ENCODE peak calls at places on chromosomes 7 and 10, in six cellular contexts. X is transverse colon, H is neural crest cell, Y is endothelial cell of umbilical vein, O is CD14-positive monocyte, N is brain microvascular endothelial cell. S is an unnamed sample.

GRCh38 chr7:44064791-44065430 is 456 bp downstream of the PGAM2 start:
- DNase-seq in O (peak; percentile 33), X (peak; percentile 13), N (no peak), Y (no peak), H (no peak), S (no peak)

GRCh38 chr10:77798940-77799339 is 127.6 kb downstream of the DLG5 start:
- DNase-seq in H (no peak), O (no peak), N (peak; percentile 13), X (no peak), Y (no peak), S (no peak)

GRCh38 chr10:117925369-117925768 is 121.4 kb downstream of the RAB11FIP2 start:
- DNase-seq in O (no peak), N (no peak), X (no peak), Y (no peak), H (no peak), S (no peak)

GRCh38 chr7:141013345-141013715 is 1.4 kb downstream of the MRPS33 start:
- DNase-seq in H (no peak), Y (no peak), O (no peak), N (no peak), X (no peak), S (no peak)

GRCh38 chr10:117945651-117946050 is 101.1 kb downstream of the RAB11FIP2 start:
- DNase-seq in H (no peak), X (peak; percentile 10), Y (no peak), O (no peak), N (no peak), S (no peak)

GRCh38 chr7:129650056-129650758 is 38.7 kb downstream of the NRF1 start:
- DNase-seq in H (no peak), X (no peak), N (no peak), O (no peak), Y (no peak), S (no peak)

GRCh38 chr7:140902305-140902953 is 22.3 kb downstream of the BRAF start:
- DNase-seq in H (no peak), O (no peak), Y (no peak), X (no peak), N (no peak), S (no peak)

GRCh38 chr10:130497056-130498010 is 361.1 kb downstream of the GLRX3 start:
- DNase-seq in X (no peak), O (no peak), H (no peak), Y (no peak), N (no peak), S (no peak)

GRCh38 chr10:28219241-28219640 is 83.6 kb downstream of the MPP7 start:
- DNase-seq in H (no peak), X (no peak), Y (no peak), O (no peak), N (peak; percentile 64), S (no peak)

GRCh38 chr10:99659868-99660366 is 608 bp downstream of the ENTPD7 start:
- DNase-seq in N (no peak), Y (peak; percentile 17), H (no peak), O (no peak), X (peak; percentile 11), S (no peak)

GRCh38 chr10:120750167-120750566 is 101.0 kb upstream of the WDR11 start:
- DNase-seq in Y (no peak), N (no peak), O (peak; percentile 54), H (no peak), X (no peak), S (no peak)

GRCh38 chr7:47771990-47772360 is 176.3 kb downstream of the PKD1L1 start:
- DNase-seq in X (no peak), Y (no peak), O (no peak), N (no peak), H (no peak), S (no peak)

GRCh38 chr10:123241391-123242141 is 87.4 kb downstream of the BUB3 start:
- DNase-seq in H (no peak), O (no peak), X (no peak), Y (peak; percentile 4), N (no peak), S (no peak)

GRCh38 chr10:102791754-102792153 is 45.5 kb downstream of the CYP17A1 start:
- DNase-seq in Y (no peak), X (no peak), O (no peak), H (no peak), N (no peak), S (no peak)

GRCh38 chr10:61795551-61795950 is 105.9 kb upstream of the ARID5B start:
- DNase-seq in Y (no peak), O (no peak), X (no peak), H (no peak), N (no peak), S (no peak)

GRCh38 chr7:138158739-138159528 is 82.7 kb downstream of the AKR1D1 start:
- DNase-seq in O (no peak), N (no peak), H (no peak), X (no peak), Y (no peak), S (no peak)

GRCh38 chr7:138163800-138164199 is 87.5 kb downstream of the AKR1D1 start:
- DNase-seq in H (no peak), N (no peak), Y (no peak), O (no peak), X (no peak), S (no peak)

GRCh38 chr7:138164804-138165203 is 88.5 kb downstream of the AKR1D1 start:
- DNase-seq in N (no peak), H (no peak), X (no peak), Y (no peak), O (no peak), S (no peak)

GRCh38 chr7:138157702-138158101 is 81.4 kb downstream of the AKR1D1 start:
- DNase-seq in O (no peak), H (no peak), X (no peak), Y (no peak), N (no peak), S (no peak)

GRCh38 chr7:138161600-138162081 is 85.4 kb downstream of the AKR1D1 start:
- DNase-seq in H (peak; percentile 77), N (peak; percentile 95), X (peak; percentile 82), Y (peak; percentile 76), O (peak; percentile 78), S (peak; percentile 78)
- TF ChIP-seq CTCF in H (peak; percentile 80), N (peak; percentile 90), X (peak; percentile 53), Y (peak; percentile 77), O (peak; percentile 72), S (peak; percentile 83)

GRCh38 chr7:70434821-70435220 is 697.1 kb upstream of the GALNT17 start:
- DNase-seq in Y (no peak), O (no peak), X (no peak), H (no peak), N (no peak), S (no peak)

GRCh38 chr7:70436815-70437350 is 695.1 kb upstream of the GALNT17 start:
- DNase-seq in X (no peak), N (no peak), O (no peak), Y (no peak), H (no peak), S (no peak)

GRCh38 chr7:70435634-70436033 is 696.3 kb upstream of the GALNT17 start:
- DNase-seq in N (no peak), O (no peak), H (no peak), Y (no peak), X (no peak), S (no peak)

GRCh38 chr7:70432567-70433001 is 699.4 kb upstream of the GALNT17 start:
- DNase-seq in X (no peak), Y (no peak), O (no peak), H (no peak), N (no peak), S (no peak)

GRCh38 chr7:70434376-70434775 is 697.6 kb upstream of the GALNT17 start:
- DNase-seq in N (no peak), Y (no peak), H (no peak), O (no peak), X (no peak), S (no peak)
- TF ChIP-seq CTCF in N (no peak), Y (no peak), H (no peak), O (no peak), X (no peak), S (no peak)

GRCh38 chr10:1712944-1713671 is 24.2 kb downstream of the ADARB2 start:
- DNase-seq in X (no peak), N (no peak), Y (no peak), O (no peak), H (no peak), S (no peak)

GRCh38 chr10:1716839-1717238 is 20.5 kb downstream of the ADARB2 start:
- DNase-seq in X (no peak), H (no peak), Y (no peak), N (no peak), O (no peak), S (no peak)

GRCh38 chr10:1712314-1712713 is 25.0 kb downstream of the ADARB2 start:
- DNase-seq in X (no peak), Y (no peak), O (no peak), H (no peak), N (no peak), S (no peak)

GRCh38 chr10:1715821-1716220 is 21.5 kb downstream of the ADARB2 start:
- DNase-seq in X (peak; percentile 11), O (no peak), N (no peak), Y (no peak), H (peak; percentile 37), S (no peak)
- TF ChIP-seq CTCF in X (no peak), O (no peak), N (no peak), Y (no peak), H (peak; percentile 69), S (peak; percentile 74)

GRCh38 chr7:98921608-98922372 is 43.5 kb downstream of the TRRAP start:
- DNase-seq in O (no peak), N (no peak), X (no peak), H (no peak), Y (no peak), S (no peak)

GRCh38 chr7:98927125-98927524 is 48.8 kb downstream of the TRRAP start:
- DNase-seq in Y (no peak), X (no peak), H (no peak), N (no peak), O (no peak), S (no peak)

GRCh38 chr7:98917331-98917730 is 39.0 kb downstream of the TRRAP start:
- DNase-seq in Y (no peak), N (no peak), X (no peak), H (no peak), O (no peak), S (peak; percentile 62)

GRCh38 chr7:98923512-98923911 is 45.2 kb downstream of the TRRAP start:
- DNase-seq in H (no peak), N (no peak), X (no peak), O (no peak), Y (no peak), S (no peak)

DNA sequence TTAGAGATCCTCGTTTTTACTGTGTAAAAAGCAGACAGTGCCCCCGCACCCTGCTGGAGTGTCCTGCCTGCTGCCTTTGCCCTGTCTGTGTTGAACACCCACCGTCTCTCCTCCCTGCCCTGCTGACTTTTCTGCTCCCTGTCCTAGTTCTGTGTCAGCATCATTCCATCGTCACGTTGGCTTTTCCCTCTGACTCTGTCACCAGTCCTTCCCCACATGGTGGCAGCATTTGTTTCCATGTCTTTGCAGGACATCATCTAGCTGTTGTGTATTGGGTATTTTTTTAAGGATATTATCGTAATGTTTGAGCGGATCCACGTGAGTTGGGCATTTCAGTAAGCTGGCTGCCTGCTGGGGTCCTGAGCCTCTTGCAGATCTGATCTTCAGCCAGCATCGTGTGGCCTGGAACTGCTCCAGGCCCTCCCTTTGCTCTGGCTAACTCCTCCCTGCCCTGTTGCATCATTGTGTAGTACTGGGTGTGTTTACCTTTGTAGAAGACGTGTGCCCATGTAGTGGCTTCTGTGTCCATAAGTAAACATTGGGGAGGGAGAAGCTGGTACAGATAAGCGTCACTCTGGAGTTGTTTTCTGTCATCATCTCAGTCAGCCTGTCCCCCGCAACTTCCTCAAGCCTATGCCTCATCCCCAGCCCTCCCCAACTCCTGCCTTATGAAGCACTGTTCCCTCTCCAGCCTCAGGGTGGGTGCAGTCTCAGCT is 44.2 kb downstream of the TRRAP start:
- DNase-seq in H (no peak), N (peak; percentile 57), X (no peak), Y (no peak), O (no peak), S (no peak)
- TF ChIP-seq CTCF in H (no peak), N (no peak), X (no peak), Y (no peak), O (no peak), S (no peak)

GRCh38 chr7:68629-69028 is 123.7 kb upstream of the FAM20C start:
- DNase-seq in X (no peak), H (no peak), Y (no peak), O (no peak), N (no peak), S (no peak)
- TF ChIP-seq CTCF in X (no peak), H (no peak), Y (peak; percentile 11), O (peak; percentile 25), N (peak; percentile 55), S (no peak)